ENCODE peak calls at places on chromosome 9, in four cellular contexts. P, Y, M and V are unnamed samples.

GRCh38 chr9:95116002-95116819 is 201.3 kb downstream of the FANCC start:
- DNase-seq in P (peak; percentile 78), M (no peak), Y (peak; percentile 72), V (no peak)

GRCh38 chr9:21559402-21560280 is 77.5 kb upstream of the IFNE start:
- DNase-seq in Y (peak; percentile 66), P (peak; percentile 79), M (no peak), V (no peak)

GRCh38 chr9:28212979-28213378 is 639.7 kb upstream of the C9orf72 start:
- DNase-seq in Y (no peak), M (peak; percentile 81), P (no peak), V (no peak)

GRCh38 chr9:85898288-85898802 is 42.6 kb upstream of the NAA35 start:
- DNase-seq in P (no peak), M (no peak), Y (no peak), V (no peak)

GRCh38 chr9:104931256-104931655 is 3.3 kb upstream of the ABCA1 start:
- DNase-seq in P (no peak), Y (no peak), M (no peak), V (no peak)

GRCh38 chr9:7777776-7778175 is 21.8 kb downstream of the DMAC1 start:
- DNase-seq in P (no peak), M (no peak), Y (no peak), V (no peak)

GRCh38 chr9:91127653-91128052 is 234.1 kb downstream of the AUH start:
- DNase-seq in Y (no peak), P (no peak), M (no peak), V (no peak)

GRCh38 chr9:122076773-122077172 is 16.3 kb downstream of the TTLL11 start:
- DNase-seq in M (no peak), Y (no peak), P (no peak), V (no peak)

GRCh38 chr9:72788966-72789365 is 163.9 kb downstream of the ALDH1A1 start:
- DNase-seq in M (no peak), Y (no peak), P (no peak), V (no peak)

GRCh38 chr9:72871685-72872084 is 81.2 kb downstream of the ALDH1A1 start:
- DNase-seq in M (peak; percentile 56), Y (no peak), P (no peak), V (no peak)

GRCh38 chr9:90459321-90459720 is 183.3 kb downstream of the DIRAS2 start:
- DNase-seq in Y (no peak), P (no peak), M (no peak), V (no peak)

GRCh38 chr9:110947645-110948044 is 90.6 kb downstream of the LPAR1 start:
- DNase-seq in Y (no peak), P (no peak), M (no peak), V (no peak)

GRCh38 chr9:32404856-32405255 is 20.4 kb downstream of the ACO1 start:
- DNase-seq in Y (no peak), P (no peak), M (no peak), V (no peak)

GRCh38 chr9:9499546-9499945 is 1113.3 kb downstream of the PTPRD start:
- DNase-seq in Y (no peak), M (no peak), P (no peak), V (no peak)

GRCh38 chr9:117134826-117135411 is 279.9 kb downstream of the ASTN2 start:
- DNase-seq in Y (no peak), M (no peak), P (no peak), V (no peak)

GRCh38 chr9:134996591-134997530 is 79.1 kb upstream of the FCN1 start:
- DNase-seq in P (no peak), M (no peak), Y (no peak), V (no peak)

GRCh38 chr9:37969130-37969529 is 65.2 kb upstream of the SLC25A51 start:
- DNase-seq in M (no peak), P (peak; percentile 95), Y (peak; percentile 98), V (no peak)

GRCh38 chr9:13717356-13718057 is 438.0 kb upstream of the MPDZ start:
- DNase-seq in Y (no peak), M (no peak), P (no peak), V (no peak)

GRCh38 chr9:100600511-100601079 is 22.7 kb downstream of the CAVIN4 start:
- DNase-seq in P (no peak), M (no peak), Y (no peak), V (no peak)

GRCh38 chr9:81083821-81084512 is 605.4 kb downstream of the TLE1 start:
- DNase-seq in Y (no peak), M (no peak), P (no peak), V (no peak)

GRCh38 chr9:134515026-134515821 is 126.4 kb upstream of the COL5A1 start:
- DNase-seq in M (peak; percentile 34), P (peak; percentile 19), Y (no peak), V (no peak)

GRCh38 chr9:77848428-77848827 is 183.2 kb downstream of the GNAQ start:
- DNase-seq in M (no peak), Y (no peak), P (no peak), V (no peak)

GRCh38 chr9:96034553-96035122 is 159.1 kb downstream of the ERCC6L2 start:
- DNase-seq in M (no peak), Y (no peak), P (no peak), V (no peak)

GRCh38 chr9:1171541-1171940 is 121.4 kb downstream of the DMRT2 start:
- DNase-seq in P (no peak), M (no peak), Y (no peak), V (no peak)

GRCh38 chr9:133658442-133659431 is 22.6 kb downstream of the DBH start:
- DNase-seq in Y (peak; percentile 69), P (peak; percentile 52), M (peak; percentile 80), V (no peak)

GRCh38 chr9:114894801-114895433 is 35.5 kb downstream of the TNFSF8 start:
- DNase-seq in M (peak; percentile 72), P (no peak), Y (no peak), V (no peak)

GRCh38 chr9:136247947-136248637 is 2.5 kb upstream of the QSOX2 start:
- DNase-seq in Y (no peak), P (no peak), M (no peak), V (no peak)

GRCh38 chr9:119036969-119037368 is 332.3 kb downstream of the BRINP1 start:
- DNase-seq in M (no peak), Y (no peak), P (no peak), V (no peak)

GRCh38 chr9:83384214-83384613 is 154.0 kb downstream of the FRMD3 start:
- DNase-seq in P (no peak), Y (no peak), M (no peak), V (no peak)

GRCh38 chr9:84068872-84069271 is 88.3 kb downstream of the RMI1 start:
- DNase-seq in Y (no peak), M (no peak), P (no peak), V (no peak)

GRCh38 chr9:117034862-117035261 is 347.8 kb downstream of the TRIM32 start:
- DNase-seq in Y (no peak), M (peak; percentile 31), P (no peak), V (no peak)

GRCh38 chr9:20650313-20650712 is 28.0 kb upstream of the MLLT3 start:
- DNase-seq in Y (no peak), M (no peak), P (no peak), V (no peak)

GRCh38 chr9:129498451-129499376 is 122.2 kb downstream of the C9orf50 start:
- DNase-seq in P (no peak), M (no peak), Y (no peak), V (no peak)

DNA sequence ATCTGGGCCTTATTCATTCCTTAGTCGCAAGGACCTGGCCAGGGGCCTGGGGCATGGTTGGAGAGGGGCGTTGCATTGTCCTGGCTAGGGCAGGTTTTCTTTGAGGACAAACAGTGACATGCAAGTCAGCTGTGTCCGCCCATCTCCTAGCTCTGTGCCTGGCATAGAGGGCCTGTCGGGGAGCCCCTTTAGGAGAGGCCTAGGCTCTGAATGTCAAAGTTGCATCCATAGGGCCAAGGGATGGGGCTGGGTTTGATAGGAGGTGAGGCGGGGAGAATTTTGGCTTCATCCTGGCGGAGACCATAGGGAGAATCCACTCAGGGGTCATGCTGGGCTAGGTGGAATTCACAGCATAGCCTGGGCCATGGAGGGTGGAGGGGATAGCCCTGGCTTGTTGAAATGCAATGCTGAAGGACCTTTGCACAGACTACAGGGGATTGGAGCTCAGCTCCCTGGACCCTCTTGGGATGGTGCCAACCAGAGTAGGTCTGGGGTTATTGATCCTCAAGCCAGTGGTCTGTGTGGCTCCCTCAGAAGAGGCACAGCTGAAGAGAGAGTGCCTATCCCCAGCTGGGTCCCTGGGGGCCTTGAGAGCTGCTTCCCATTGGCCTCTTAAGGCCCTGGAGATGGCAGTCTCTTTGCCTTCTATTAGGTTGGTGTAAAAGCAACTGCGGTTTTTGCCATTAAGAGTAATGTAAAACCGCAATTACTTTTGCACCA is 104.0 kb downstream of the RGS3 start:
- DNase-seq in P (no peak), M (no peak), Y (peak; percentile 3), V (no peak)
- H3K4me1 ChIP-seq in P (peaks cover 55% of the 10 kb centered on the region), M (peaks cover 21% of the 10 kb centered on the region), Y (peaks cover 75% of the 10 kb centered on the region), V (peaks cover 28% of the 10 kb centered on the region)

GRCh38 chr9:126401581-126401980 is 75.0 kb downstream of the MVB12B start:
- DNase-seq in P (no peak), Y (no peak), M (no peak), V (no peak)
- H3K4me1 ChIP-seq in P (no peaks in the 10 kb centered on the region), Y (no peaks in the 10 kb centered on the region), M (no peaks in the 10 kb centered on the region), V (peaks cover 6% of the 10 kb centered on the region)

GRCh38 chr9:112035166-112035816 is 138.7 kb downstream of the UGCG start:
- DNase-seq in M (no peak), P (no peak), Y (no peak), V (no peak)

GRCh38 chr9:112033237-112034215 is 136.9 kb downstream of the UGCG start:
- DNase-seq in P (no peak), M (no peak), Y (no peak), V (no peak)

GRCh38 chr9:112032733-112033132 is 136.1 kb downstream of the UGCG start:
- DNase-seq in M (peak; percentile 49), P (no peak), Y (no peak), V (no peak)

GRCh38 chr9:112032009-112032408 is 135.4 kb downstream of the UGCG start:
- DNase-seq in M (no peak), P (no peak), Y (no peak), V (no peak)

DNA sequence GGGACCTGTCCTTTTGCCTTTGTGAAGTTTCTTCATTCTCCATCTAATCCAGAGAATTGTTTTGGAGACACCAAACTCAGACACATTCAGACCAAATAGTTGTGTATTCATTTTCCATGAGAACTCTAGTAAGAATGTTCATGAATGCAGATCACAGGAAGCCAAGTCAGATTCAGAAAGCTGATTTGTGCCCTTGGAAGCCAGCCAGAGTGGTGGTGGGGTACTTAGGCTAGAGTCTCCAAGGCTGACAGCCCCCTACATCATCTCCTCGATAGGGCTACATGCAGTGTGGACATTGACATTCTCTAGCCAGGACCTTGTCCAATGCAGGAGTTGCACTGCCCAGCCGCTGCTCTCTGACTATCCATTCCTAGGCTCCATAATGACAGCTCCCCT is 137.6 kb downstream of the UGCG start:
- DNase-seq in Y (no peak), M (no peak), P (no peak), V (no peak)
- H3K4me1 ChIP-seq in Y (peaks cover 13% of the 10 kb centered on the region), M (peaks cover 7% of the 10 kb centered on the region), P (peaks cover 6% of the 10 kb centered on the region), V (no peaks in the 10 kb centered on the region)

DNA sequence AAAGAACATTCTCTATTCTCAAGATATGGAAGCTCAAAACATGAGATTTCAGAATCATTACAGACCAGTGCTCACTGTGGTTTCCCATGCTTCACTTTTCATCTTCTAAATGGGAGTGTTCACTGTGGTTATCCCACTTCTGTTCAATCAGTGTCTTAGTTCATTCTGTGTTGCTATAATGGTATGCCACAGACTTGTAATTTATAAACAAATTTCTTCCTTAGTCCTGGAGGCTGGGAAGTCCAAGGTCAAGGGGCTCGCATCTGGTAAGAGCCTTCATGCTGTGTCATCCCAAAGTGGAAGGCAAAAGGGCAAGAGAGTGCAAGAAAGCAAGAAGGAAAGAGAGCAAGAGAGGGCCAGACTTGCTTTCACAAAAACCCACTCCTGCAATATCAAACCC is 146.3 kb downstream of the TTC39B start:
- DNase-seq in M (no peak), P (no peak), Y (no peak), V (no peak)
- H3K4me1 ChIP-seq in M (peaks cover 11% of the 10 kb centered on the region), P (no peaks in the 10 kb centered on the region), Y (peaks cover 9% of the 10 kb centered on the region), V (peaks cover 16% of the 10 kb centered on the region)

GRCh38 chr9:137302176-137303030 is at the start of gene NRARP:
- DNase-seq in M (peak; percentile 90), P (peak; percentile 96), Y (peak; percentile 95), V (peak; percentile 64)
- H3K4me1 ChIP-seq in M (peaks cover 54% of the 10 kb centered on the region), P (peaks cover 66% of the 10 kb centered on the region), Y (peaks cover 85% of the 10 kb centered on the region), V (peaks cover 69% of the 10 kb centered on the region)